ENCODE peak calls at places on chromosomes 11 and 22, in six cellular contexts. I, B, O, Y, J and X are unnamed samples.

GRCh38 chr11:122559734-122560382 is 95.7 kb upstream of the UBASH3B start:
- DNase-seq in O (no peak), J (peak), Y (no peak), I (no peak), B (peak), X (no peak)

GRCh38 chr11:23564370-23564769 is 704.1 kb upstream of the CCDC179 start:
- DNase-seq in O (no peak), J (no peak), I (no peak), Y (no peak), B (no peak), X (no peak)

GRCh38 chr22:41842996-41843970 is 10.4 kb downstream of the SREBF2 start:
- DNase-seq in O (no peak), B (no peak), Y (no peak), I (no peak), J (peak), X (no peak)

GRCh38 chr22:49676783-49677494 is 150.7 kb downstream of the BRD1 start:
- DNase-seq in B (no peak), I (no peak), J (no peak), O (peak), Y (no peak), X (no peak)

GRCh38 chr11:24093410-24093809 is 403.4 kb upstream of the LUZP2 start:
- DNase-seq in O (no peak), B (no peak), I (no peak), Y (no peak), J (no peak), X (no peak)

GRCh38 chr11:72333657-72334056 is 89.7 kb upstream of the PHOX2A start:
- DNase-seq in I (no peak), J (no peak), O (peak), Y (no peak), B (no peak), X (no peak)

GRCh38 chr11:78931891-78932290 is 357.2 kb upstream of the NARS2 start:
- DNase-seq in Y (no peak), I (no peak), O (no peak), B (no peak), J (no peak), X (no peak)

GRCh38 chr11:1307163-1307870 is 2.1 kb downstream of the TOLLIP start:
- DNase-seq in I (no peak), Y (no peak), J (no peak), B (no peak), O (no peak), X (no peak)

GRCh38 chr22:42819412-42820069 is 37.5 kb downstream of the ARFGAP3 start:
- DNase-seq in Y (no peak), O (no peak), B (no peak), J (no peak), I (no peak), X (no peak)

GRCh38 chr11:62794201-62794775 is 2.5 kb upstream of the TMEM223 start:
- DNase-seq in I (no peak), B (peak), O (no peak), J (no peak), Y (no peak), X (no peak)

GRCh38 chr11:99316761-99317475 is 296.2 kb downstream of the CNTN5 start:
- DNase-seq in O (no peak), Y (no peak), B (peak), J (no peak), I (no peak), X (no peak)

GRCh38 chr11:2837096-2837601 is 48.4 kb downstream of the CDKN1C start:
- DNase-seq in Y (no peak), J (peak), I (peak), B (no peak), O (no peak), X (peak)
- TF ChIP-seq CTCF in Y (peak), J (no peak), I (peak), B (no peak), O (no peak), X (peak)

GRCh38 chr11:46305295-46305694 is 27.8 kb downstream of the CREB3L1 start:
- DNase-seq in B (peak), J (no peak), I (no peak), O (no peak), Y (no peak), X (no peak)
- TF ChIP-seq CTCF in B (peak), J (no peak), I (no peak), O (no peak), Y (no peak), X (no peak)

GRCh38 chr11:10538924-10539323 is 2.1 kb downstream of the RNF141 start:
- DNase-seq in O (no peak), J (no peak), Y (no peak), I (no peak), B (no peak), X (no peak)

GRCh38 chr11:10539339-10539738 is 1.6 kb downstream of the RNF141 start:
- DNase-seq in Y (no peak), B (no peak), I (no peak), O (no peak), J (peak), X (no peak)

GRCh38 chr11:10542776-10543175 is 1.8 kb upstream of the RNF141 start:
- DNase-seq in Y (no peak), I (no peak), B (no peak), J (no peak), O (no peak), X (no peak)

GRCh38 chr11:10540546-10540914 is 457 bp downstream of the RNF141 start:
- DNase-seq in Y (no peak), I (no peak), J (no peak), O (no peak), B (no peak), X (no peak)

GRCh38 chr11:10540915-10541591 is at the start of gene RNF141:
- DNase-seq in O (peak), B (peak), Y (peak), J (peak), I (peak), X (peak)
- TF ChIP-seq CTCF in O (peak), B (peak), Y (peak), J (peak), I (peak), X (peak)

GRCh38 chr22:19266547-19267086 is 24.9 kb downstream of the CLTCL1 start:
- DNase-seq in B (no peak), J (no peak), Y (no peak), O (no peak), I (no peak), X (no peak)

GRCh38 chr22:19271273-19271855 is 20.2 kb downstream of the CLTCL1 start:
- DNase-seq in O (no peak), I (no peak), Y (no peak), B (no peak), J (no peak), X (no peak)

GRCh38 chr22:19275104-19275503 is 16.4 kb downstream of the CLTCL1 start:
- DNase-seq in J (no peak), B (no peak), Y (no peak), I (no peak), O (no peak), X (no peak)

GRCh38 chr22:19271856-19272535 is 19.5 kb downstream of the CLTCL1 start:
- DNase-seq in J (peak), Y (no peak), B (no peak), O (no peak), I (no peak), X (no peak)

DNA sequence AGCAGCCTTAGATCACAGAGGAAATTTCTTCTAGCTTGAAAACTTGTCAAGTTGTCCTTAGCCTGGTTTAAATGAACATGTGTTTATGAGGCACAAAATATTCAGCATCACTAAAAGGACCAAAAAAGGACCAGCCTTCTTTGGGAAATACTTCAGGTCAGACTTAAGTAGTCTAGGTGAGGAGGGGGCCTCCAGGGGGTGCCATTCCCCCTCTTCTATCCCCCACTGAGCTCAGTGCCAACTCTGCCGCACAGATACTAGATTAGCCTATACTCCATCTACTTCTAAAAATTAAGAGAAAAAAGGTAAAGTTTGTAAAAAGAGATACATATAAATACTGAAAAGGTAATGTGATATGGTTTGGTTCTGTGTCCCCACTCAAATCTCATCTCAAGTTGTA is 20.6 kb downstream of the CLTCL1 start:
- DNase-seq in Y (no peak), I (no peak), B (no peak), O (no peak), J (no peak), X (no peak)
- TF ChIP-seq CTCF in Y (no peak), I (no peak), B (no peak), O (no peak), J (no peak), X (no peak)

DNA sequence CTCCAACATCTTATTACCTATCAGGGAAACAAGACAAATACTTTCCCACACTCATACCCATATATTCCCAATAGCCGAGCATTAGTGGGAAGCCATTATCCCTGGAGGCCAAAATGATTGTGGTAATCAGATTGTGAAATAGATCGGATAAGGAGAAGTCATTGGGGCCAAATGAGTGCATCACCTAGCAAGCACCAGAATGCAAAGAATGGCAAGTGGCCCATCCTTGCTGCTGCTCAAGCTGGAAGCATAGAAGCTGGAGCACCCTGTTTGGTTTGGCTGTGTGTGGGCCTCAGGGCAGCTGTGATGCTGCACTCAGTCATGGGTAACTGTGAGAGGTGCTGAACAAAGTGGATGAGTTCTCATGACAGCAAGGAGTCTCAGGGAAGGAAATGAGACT is 18.7 kb upstream of the DBX1 start:
- DNase-seq in B (no peak), I (no peak), J (no peak), O (no peak), Y (no peak), X (no peak)
- TF ChIP-seq CTCF in B (no peak), I (no peak), J (no peak), O (no peak), Y (no peak), X (no peak)

GRCh38 chr11:95520361-95520760 is 269.2 kb downstream of the FAM76B start:
- DNase-seq in B (peak), Y (no peak), O (no peak), I (no peak), J (no peak), X (no peak)
- TF ChIP-seq CTCF in B (no peak), Y (no peak), O (no peak), I (no peak), J (no peak), X (no peak)

GRCh38 chr11:84319853-84320252 is 1033.7 kb upstream of the CCDC90B start:
- DNase-seq in J (no peak), O (no peak), B (no peak), I (no peak), Y (no peak), X (no peak)

GRCh38 chr11:84316866-84317560 is 1030.8 kb upstream of the CCDC90B start:
- DNase-seq in O (no peak), I (no peak), J (peak), B (peak), Y (no peak), X (no peak)

GRCh38 chr11:84322211-84322610 is 1036.0 kb upstream of the CCDC90B start:
- DNase-seq in B (no peak), I (no peak), Y (no peak), J (no peak), O (no peak), X (no peak)
- TF ChIP-seq CTCF in B (no peak), I (no peak), Y (no peak), J (no peak), O (no peak), X (no peak)

GRCh38 chr11:125263268-125263790 is 98.8 kb downstream of the PKNOX2 start:
- DNase-seq in Y (peak), J (no peak), O (no peak), I (peak), B (peak), X (no peak)

GRCh38 chr11:125261471-125262087 is 97.0 kb downstream of the PKNOX2 start:
- DNase-seq in B (no peak), Y (no peak), J (no peak), O (no peak), I (no peak), X (no peak)

GRCh38 chr11:125262194-125262824 is 97.8 kb downstream of the PKNOX2 start:
- DNase-seq in I (no peak), B (no peak), Y (no peak), O (no peak), J (no peak), X (no peak)

GRCh38 chr11:125264091-125265022 is 99.8 kb downstream of the PKNOX2 start:
- DNase-seq in J (no peak), B (no peak), I (no peak), Y (no peak), O (no peak), X (no peak)

DNA sequence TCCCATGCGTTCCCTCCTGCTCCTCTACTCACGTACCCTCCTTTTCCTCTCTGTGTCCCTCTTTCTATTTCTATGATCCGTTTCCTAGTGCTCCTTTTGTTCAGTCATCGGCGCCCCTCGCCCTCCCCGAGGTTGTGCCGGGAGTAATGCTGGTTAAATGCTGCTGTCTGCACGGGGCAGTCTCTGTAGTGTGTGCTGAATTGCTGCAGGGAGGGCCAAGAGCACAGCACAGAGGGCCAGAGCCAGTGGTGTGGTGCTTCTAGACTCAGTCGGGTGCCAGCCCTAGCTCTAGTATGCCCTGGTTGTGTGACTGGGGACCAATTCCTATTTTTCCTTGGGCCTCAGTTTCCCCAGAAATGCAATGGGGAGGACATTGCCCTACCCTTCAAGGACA is 98.3 kb downstream of the PKNOX2 start:
- DNase-seq in O (no peak), I (no peak), B (no peak), J (no peak), Y (no peak), X (no peak)
- TF ChIP-seq CTCF in O (no peak), I (no peak), B (no peak), J (no peak), Y (no peak), X (no peak)